ENCODE peak calls at places on chromosomes 6 and 20, in nine cellular contexts. X is PC-9, I is lower lobe of right lung, H is colonic mucosa, B is esophagus squamous epithelium, Z is upper lobe of right lung, M is endothelial cell of umbilical vein, G is IMR-90, J is transverse colon. U is an unnamed sample.
A peak's percentile ranks its signal among the peaks of the same experiment; 100 is the strongest.

GRCh38 chr6:35148167-35148741 is 7.1 kb upstream of the TCP11 start:
- DNase-seq in X (no peak), I (no peak), H (no peak), B (no peak), Z (no peak), M (peak; percentile 31), G (peak; percentile 77), J (no peak), U (no peak)

GRCh38 chr6:107660839-107661238 is 163.3 kb downstream of the SCML4 start:
- DNase-seq in X (no peak), I (no peak), H (no peak), B (no peak), Z (no peak), M (no peak), G (no peak), J (no peak), U (no peak)

GRCh38 chr6:144714031-144714732 is 429.0 kb downstream of the UTRN start:
- DNase-seq in X (no peak), I (no peak), H (no peak), B (no peak), Z (no peak), M (no peak), G (no peak), J (no peak), U (no peak)

GRCh38 chr6:63856271-63856670 is 220.7 kb downstream of the PHF3 start:
- DNase-seq in X (no peak), I (no peak), H (no peak), B (no peak), Z (no peak), M (no peak), G (no peak), J (no peak), U (no peak)

GRCh38 chr20:58478141-58478805 is 36.9 kb downstream of the APCDD1L start:
- DNase-seq in X (no peak), I (no peak), H (no peak), B (no peak), Z (no peak), M (no peak), G (no peak), J (no peak), U (no peak)

GRCh38 chr6:100255701-100256100 is 209.0 kb downstream of the SIM1 start:
- DNase-seq in X (no peak), I (no peak), H (no peak), B (no peak), Z (no peak), M (no peak), G (no peak), J (no peak), U (no peak)

GRCh38 chr6:142845143-142845571 is 99.8 kb downstream of the HIVEP2 start:
- DNase-seq in X (peak; percentile 86), I (no peak), H (no peak), B (no peak), Z (no peak), M (peak; percentile 45), G (no peak), J (no peak), U (no peak)

GRCh38 chr6:98904096-98904495 is 43.6 kb downstream of the FBXL4 start:
- DNase-seq in X (no peak), I (no peak), H (no peak), B (no peak), Z (no peak), M (peak; percentile 16), G (peak; percentile 15), J (no peak), U (no peak)

GRCh38 chr6:46113370-46113769 is 16.4 kb upstream of the ENPP4 start:
- DNase-seq in X (peak; percentile 83), I (no peak), H (peak; percentile 70), B (no peak), Z (no peak), M (no peak), G (no peak), J (peak; percentile 65), U (no peak)

GRCh38 chr6:30494275-30494990 is 5.1 kb downstream of the HLA-E start:
- DNase-seq in X (no peak), I (no peak), H (no peak), B (no peak), Z (no peak), M (peak; percentile 27), G (no peak), J (no peak), U (no peak)
- H3K4me3 ChIP-seq in X (no peak overlapping the region), I (peak overlapping the region; percentile 93), H (no peak overlapping the region), B (no peak overlapping the region), Z (peak overlapping the region; percentile 93), M (no peak overlapping the region), G (no peak overlapping the region), J (no peak overlapping the region), U (no peak overlapping the region)

GRCh38 chr20:55800501-55800900 is 204.8 kb downstream of the CBLN4 start:
- DNase-seq in X (no peak), I (no peak), H (no peak), B (no peak), Z (no peak), M (no peak), G (no peak), J (no peak), U (no peak)
- H3K9me3 ChIP-seq in X (no peaks in the 10 kb centered on the region), I (no peaks in the 10 kb centered on the region), H (no peaks in the 10 kb centered on the region), B (no peaks in the 10 kb centered on the region), Z (no peaks in the 10 kb centered on the region), M (no peaks in the 10 kb centered on the region), G (peaks cover 15% of the 10 kb centered on the region), J (no peaks in the 10 kb centered on the region), U (no peaks in the 10 kb centered on the region)

GRCh38 chr20:47377122-47377722 is 20.7 kb upstream of the ZMYND8 start:
- DNase-seq in X (no peak), I (no peak), H (no peak), B (no peak), Z (no peak), M (no peak), G (no peak), J (no peak), U (no peak)
- TF ChIP-seq CTCF in X (no peak), I (no peak), H (no peak), B (no peak), Z (no peak), M (no peak), G (no peak), J (no peak), U (no peak)

GRCh38 chr6:470051-470900 is 78.7 kb downstream of the IRF4 start:
- DNase-seq in X (no peak), I (no peak), H (no peak), B (no peak), Z (no peak), M (no peak), G (no peak), J (no peak), U (no peak)
- H3K4me3 ChIP-seq in X (no peak overlapping the region), I (no peak overlapping the region), H (no peak overlapping the region), B (no peak overlapping the region), Z (no peak overlapping the region), M (no peak overlapping the region), G (no peak overlapping the region), J (no peak overlapping the region), U (no peak overlapping the region)

GRCh38 chr20:59723607-59724456 is 119.5 kb downstream of the PHACTR3 start:
- DNase-seq in X (no peak), I (no peak), H (peak; percentile 5), B (no peak), Z (peak; percentile 49), M (no peak), G (no peak), J (no peak), U (no peak)

GRCh38 chr20:59723108-59723500 is 118.8 kb downstream of the PHACTR3 start:
- DNase-seq in X (no peak), I (no peak), H (peak; percentile 9), B (no peak), Z (no peak), M (no peak), G (no peak), J (no peak), U (no peak)

GRCh38 chr20:59726196-59726595 is 121.9 kb downstream of the PHACTR3 start:
- DNase-seq in X (no peak), I (no peak), H (peak; percentile 5), B (no peak), Z (peak; percentile 28), M (no peak), G (no peak), J (no peak), U (no peak)

GRCh38 chr20:59724457-59725366 is 120.4 kb downstream of the PHACTR3 start:
- DNase-seq in X (no peak), I (no peak), H (peak; percentile 6), B (no peak), Z (peak; percentile 46), M (no peak), G (no peak), J (no peak), U (no peak)

GRCh38 chr20:59725476-59726119 is 121.3 kb downstream of the PHACTR3 start:
- DNase-seq in X (no peak), I (no peak), H (peak; percentile 8), B (no peak), Z (peak; percentile 35), M (no peak), G (no peak), J (no peak), U (peak; percentile 39)
- H3K9me3 ChIP-seq in X (no peaks in the 10 kb centered on the region), I (no peaks in the 10 kb centered on the region), H (no peaks in the 10 kb centered on the region), B (no peaks in the 10 kb centered on the region), Z (no peaks in the 10 kb centered on the region), M (peaks cover 5% of the 10 kb centered on the region), G (peaks cover 41% of the 10 kb centered on the region), J (no peaks in the 10 kb centered on the region), U (no peaks in the 10 kb centered on the region)

GRCh38 chr6:139996253-139996834 is 621.9 kb upstream of the CITED2 start:
- DNase-seq in X (no peak), I (no peak), H (no peak), B (no peak), Z (no peak), M (no peak), G (no peak), J (no peak), U (peak; percentile 64)
- TF ChIP-seq CTCF in X (no peak), I (peak; percentile 24), H (no peak), B (no peak), Z (peak; percentile 13), M (no peak), G (peak; percentile 2), J (no peak), U (peak; percentile 55)

GRCh38 chr6:137869781-137870180 is 2.7 kb downstream of the TNFAIP3 start:
- DNase-seq in X (no peak), I (no peak), H (no peak), B (no peak), Z (no peak), M (no peak), G (no peak), J (no peak), U (no peak)
- H3K4me3 ChIP-seq in X (peak overlapping the region; percentile 76), I (peak overlapping the region; percentile 92), H (peak overlapping the region; percentile 9), B (peak overlapping the region; percentile 93), Z (peak overlapping the region; percentile 96), M (no peak overlapping the region), G (peak overlapping the region; percentile 88), J (no peak overlapping the region), U (no peak overlapping the region)

U was measured in Caco-2.